ENCODE peak calls at places on chromosomes 6 and 20, in six cellular contexts. I is tibial artery; K is central memory CD4-positive, alpha-beta T cell; V is caudate nucleus; C is AG04450; U is AG08395. Z is an unnamed sample.

GRCh38 chr6:37239950-37240713 is 17.4 kb upstream of the TBC1D22B start:
- DNase-seq in I (peak; percentile 87), K (peak; percentile 23), V (peak; percentile 34), C (peak; percentile 90), U (peak; percentile 65), Z (peak; percentile 89)

GRCh38 chr20:5080384-5080877 is 39.3 kb downstream of the PCNA start:
- DNase-seq in I (peak; percentile 83), K (no peak), V (no peak), C (no peak), U (peak; percentile 66), Z (no peak)

GRCh38 chr20:58853976-58854637 is 1.6 kb downstream of the GNAS start:
- DNase-seq in I (no peak), K (no peak), V (no peak), C (no peak), U (no peak), Z (no peak)

GRCh38 chr6:82022614-82023102 is 224.9 kb downstream of the IBTK start:
- DNase-seq in I (no peak), K (no peak), V (no peak), C (peak; percentile 27), U (peak; percentile 64), Z (no peak)

GRCh38 chr6:151009576-151009975 is 144.1 kb downstream of the MTHFD1L start:
- DNase-seq in I (no peak), K (no peak), V (no peak), C (no peak), U (no peak), Z (no peak)

GRCh38 chr6:135176464-135176863 is 4.6 kb upstream of the MYB start:
- DNase-seq in I (no peak), K (no peak), V (no peak), C (no peak), U (no peak), Z (no peak)

GRCh38 chr6:129648819-129649491 is 61.0 kb downstream of the ARHGAP18 start:
- DNase-seq in I (no peak), K (no peak), V (no peak), C (no peak), U (no peak), Z (no peak)

GRCh38 chr6:135393289-135393688 is 104.3 kb downstream of the AHI1 start:
- DNase-seq in I (no peak), K (no peak), V (no peak), C (no peak), U (no peak), Z (no peak)

GRCh38 chr6:151071295-151071694 is 168.5 kb upstream of the AKAP12 start:
- DNase-seq in I (peak; percentile 70), K (no peak), V (no peak), C (peak; percentile 30), U (peak; percentile 68), Z (peak; percentile 55)

GRCh38 chr6:85389180-85389797 is 60.6 kb upstream of the NT5E start:
- DNase-seq in I (no peak), K (no peak), V (no peak), C (no peak), U (no peak), Z (no peak)

GRCh38 chr20:52804455-52804966 is 167.6 kb upstream of the TSHZ2 start:
- DNase-seq in I (no peak), K (no peak), V (no peak), C (no peak), U (no peak), Z (no peak)

GRCh38 chr6:39897699-39898098 is 36.6 kb downstream of the MOCS1 start:
- DNase-seq in I (no peak), K (no peak), V (no peak), C (no peak), U (no peak), Z (no peak)

GRCh38 chr6:56637640-56638039 is 5.0 kb downstream of the DST start:
- DNase-seq in I (no peak), K (no peak), V (no peak), C (peak; percentile 54), U (peak; percentile 46), Z (peak; percentile 13)

GRCh38 chr6:116307633-116308032 is 27.9 kb upstream of the TSPYL1 start:
- DNase-seq in I (no peak), K (no peak), V (no peak), C (no peak), U (no peak), Z (no peak)

GRCh38 chr6:31908791-31909190 is 6.9 kb upstream of the ZBTB12 start:
- DNase-seq in I (no peak), K (no peak), V (no peak), C (peak; percentile 76), U (no peak), Z (no peak)

GRCh38 chr6:73032586-73032985 is 192.7 kb downstream of the KHDC1L start:
- DNase-seq in I (no peak), K (no peak), V (no peak), C (no peak), U (peak; percentile 27), Z (no peak)

GRCh38 chr20:12311102-12311865 is 393.6 kb downstream of the BTBD3 start:
- DNase-seq in I (no peak), K (no peak), V (no peak), C (no peak), U (no peak), Z (no peak)

GRCh38 chr6:49453221-49453620 is 9.8 kb downstream of the MMUT start:
- DNase-seq in I (no peak), K (no peak), V (no peak), C (no peak), U (peak; percentile 7), Z (no peak)

GRCh38 chr6:28402197-28402596 is 2.6 kb upstream of the ZSCAN12 start:
- DNase-seq in I (no peak), K (no peak), V (no peak), C (no peak), U (no peak), Z (no peak)

GRCh38 chr20:15396900-15397299 is 1059.5 kb upstream of the FLRT3 start:
- DNase-seq in I (no peak), K (no peak), V (no peak), C (no peak), U (no peak), Z (no peak)

GRCh38 chr6:159074120-159074684 is 29.4 kb upstream of the TAGAP start:
- DNase-seq in I (no peak), K (no peak), V (peak; percentile 64), C (no peak), U (peak; percentile 25), Z (no peak)

GRCh38 chr6:129593233-129593564 is 116.8 kb downstream of the ARHGAP18 start:
- DNase-seq in I (no peak), K (no peak), V (no peak), C (no peak), U (no peak), Z (no peak)

GRCh38 chr20:50572922-50573777 is 63.0 kb downstream of the PTPN1 start:
- DNase-seq in I (peak; percentile 84), K (no peak), V (peak; percentile 37), C (peak; percentile 46), U (peak; percentile 82), Z (no peak)

GRCh38 chr6:2810092-2810671 is 31.5 kb downstream of the SERPINB1 start:
- DNase-seq in I (no peak), K (no peak), V (no peak), C (no peak), U (no peak), Z (no peak)

GRCh38 chr20:2814587-2815051 is at the start of gene C20orf141:
- DNase-seq in I (no peak), K (no peak), V (no peak), C (peak; percentile 93), U (peak; percentile 98), Z (peak; percentile 95)

GRCh38 chr6:106520711-106521367 is 108.5 kb downstream of the RTN4IP1 start:
- DNase-seq in I (no peak), K (peak; percentile 94), V (no peak), C (no peak), U (no peak), Z (no peak)

GRCh38 chr20:10419550-10420133 is 14.4 kb downstream of the MKKS start:
- DNase-seq in I (no peak), K (no peak), V (no peak), C (no peak), U (no peak), Z (no peak)

GRCh38 chr20:25139061-25139705 is 56.3 kb upstream of the ENTPD6 start:
- DNase-seq in I (no peak), K (no peak), V (no peak), C (no peak), U (no peak), Z (no peak)

GRCh38 chr6:359261-360035 is 32.1 kb upstream of the IRF4 start:
- DNase-seq in I (no peak), K (no peak), V (no peak), C (no peak), U (no peak), Z (no peak)

GRCh38 chr20:24470031-24470781 is 777 bp downstream of the SYNDIG1 start:
- DNase-seq in I (no peak), K (no peak), V (peak; percentile 51), C (no peak), U (no peak), Z (no peak)

GRCh38 chr6:170066679-170067078 is 224.2 kb downstream of the DLL1 start:
- DNase-seq in I (peak; percentile 11), K (no peak), V (no peak), C (no peak), U (no peak), Z (no peak)